ENCODE peak calls at places on chromosomes 2 and 18, in eight cellular contexts. N, Q, G, Z, A, Y, J and M are unnamed samples.
A peak's percentile ranks its signal among the peaks of the same experiment; 100 is the strongest.

GRCh38 chr2:38957972-38958371 is 68.3 kb downstream of the ARHGEF33 start:
- DNase-seq in Z (no peak), Q (no peak), Y (no peak), J (no peak), N (no peak), A (no peak), G (no peak), M (no peak)

GRCh38 chr18:48836806-48837615 is 113.8 kb downstream of the SMAD7 start:
- DNase-seq in Q (no peak), Z (no peak), G (no peak), Y (no peak), A (no peak), N (peak; percentile 69), J (no peak), M (no peak)

GRCh38 chr2:64866797-64867196 is 122.4 kb upstream of the SLC1A4 start:
- DNase-seq in G (no peak), Y (peak; percentile 58), N (no peak), Z (no peak), A (no peak), Q (no peak), J (no peak), M (peak; percentile 53)

GRCh38 chr2:133026536-133027177 is 356.7 kb upstream of the LYPD1 start:
- DNase-seq in J (no peak), Y (no peak), A (no peak), Z (no peak), G (no peak), Q (peak; percentile 8), N (no peak), M (no peak)

GRCh38 chr18:13993730-13994129 is 78.4 kb upstream of the MC2R start:
- DNase-seq in Z (no peak), Q (no peak), G (no peak), J (no peak), A (no peak), N (no peak), Y (no peak), M (no peak)

GRCh38 chr2:99481941-99482340 is 7.9 kb downstream of the REV1 start:
- DNase-seq in A (no peak), G (no peak), Q (peak; percentile 28), Y (peak; percentile 30), Z (no peak), N (no peak), J (no peak), M (no peak)

GRCh38 chr2:47536696-47537095 is 133.7 kb downstream of the MSH2 start:
- DNase-seq in Y (no peak), J (no peak), A (no peak), N (no peak), Q (no peak), G (no peak), Z (no peak), M (no peak)

GRCh38 chr2:89841476-89841840 is 1150.0 kb downstream of the RPIA start:
- DNase-seq in A (no peak), N (peak; percentile 57), Q (no peak), G (peak; percentile 66), J (no peak), Y (no peak), Z (no peak), M (no peak)

GRCh38 chr2:72147303-72147970 is at the start of gene CYP26B1:
- DNase-seq in Y (no peak), N (peak; percentile 81), G (no peak), Q (no peak), Z (no peak), A (no peak), J (no peak), M (no peak)

GRCh38 chr18:6569813-6570212 is 155.1 kb upstream of the L3MBTL4 start:
- DNase-seq in G (no peak), N (no peak), Y (no peak), J (no peak), Q (no peak), A (no peak), Z (no peak), M (no peak)

GRCh38 chr2:238554468-238555184 is 127.9 kb downstream of the ASB1 start:
- DNase-seq in Q (no peak), N (no peak), G (no peak), Z (no peak), A (no peak), J (no peak), Y (no peak), M (no peak)

GRCh38 chr2:205235434-205235833 is 446.9 kb upstream of the NRP2 start:
- DNase-seq in N (no peak), J (no peak), G (no peak), A (no peak), Y (peak; percentile 68), Q (no peak), Z (no peak), M (no peak)

GRCh38 chr2:96208144-96209010 is at the start of gene STARD7:
- DNase-seq in A (peak; percentile 95), Z (peak; percentile 92), N (peak; percentile 98), J (peak; percentile 92), G (peak; percentile 99), Q (peak; percentile 98), Y (peak; percentile 97), M (peak; percentile 99)

GRCh38 chr18:21741511-21742322 is 1.1 kb downstream of the MIB1 start:
- DNase-seq in G (peak; percentile 69), Y (peak; percentile 23), J (no peak), A (no peak), N (no peak), Q (peak; percentile 38), Z (peak; percentile 15), M (peak; percentile 27)

GRCh38 chr2:9311488-9311887 is 104.9 kb downstream of the ASAP2 start:
- DNase-seq in A (no peak), J (no peak), Y (peak; percentile 91), Q (no peak), Z (no peak), G (no peak), N (no peak), M (no peak)

GRCh38 chr18:26086959-26087358 is 3.5 kb downstream of the SS18 start:
- DNase-seq in N (no peak), Z (no peak), Q (no peak), J (no peak), Y (no peak), A (no peak), G (no peak), M (no peak)

GRCh38 chr2:84919885-84920580 is 14.6 kb downstream of the TMSB10 start:
- DNase-seq in J (no peak), N (no peak), G (peak; percentile 50), Y (peak; percentile 96), A (peak; percentile 88), Q (no peak), Z (no peak), M (no peak)

GRCh38 chr2:174490032-174490431 is 3.2 kb upstream of the GPR155 start:
- DNase-seq in N (no peak), Q (peak; percentile 17), Z (no peak), A (no peak), J (no peak), G (no peak), Y (no peak), M (no peak)

GRCh38 chr2:73984203-73984921 is at the start of gene TET3:
- DNase-seq in A (no peak), Q (no peak), Y (no peak), J (no peak), Z (no peak), N (peak; percentile 95), G (peak; percentile 88), M (peak; percentile 62)

GRCh38 chr2:130391872-130392670 is 36.2 kb downstream of the PTPN18 start:
- DNase-seq in Y (peak; percentile 23), Z (no peak), G (peak; percentile 56), A (no peak), J (no peak), Q (no peak), N (peak; percentile 77), M (peak; percentile 40)

GRCh38 chr2:118705032-118705431 is 142.4 kb downstream of the EN1 start:
- DNase-seq in A (no peak), J (no peak), Z (no peak), G (no peak), Y (peak; percentile 58), Q (no peak), N (no peak), M (no peak)

GRCh38 chr2:204625135-204625534 is 79.9 kb downstream of the PARD3B start:
- DNase-seq in N (no peak), G (no peak), A (no peak), Z (no peak), Q (no peak), J (no peak), Y (peak; percentile 16), M (peak; percentile 27)

GRCh38 chr2:95349568-95350319 is 52.6 kb downstream of the KCNIP3 start:
- DNase-seq in G (no peak), A (no peak), Q (no peak), N (peak; percentile 69), J (no peak), Y (no peak), Z (no peak), M (peak; percentile 13)

GRCh38 chr2:144467479-144468210 is 52.3 kb downstream of the ZEB2 start:
- DNase-seq in J (no peak), Z (no peak), A (no peak), Y (no peak), N (no peak), Q (no peak), G (no peak), M (no peak)
- H3K4me1 ChIP-seq in J (peaks cover 33% of the 10 kb centered on the region), Z (no peaks in the 10 kb centered on the region), A (peaks cover 27% of the 10 kb centered on the region), Y (no peaks in the 10 kb centered on the region), N (peaks cover 82% of the 10 kb centered on the region), Q (no peaks in the 10 kb centered on the region), G (peaks cover 25% of the 10 kb centered on the region), M (peaks cover 5% of the 10 kb centered on the region)

DNA sequence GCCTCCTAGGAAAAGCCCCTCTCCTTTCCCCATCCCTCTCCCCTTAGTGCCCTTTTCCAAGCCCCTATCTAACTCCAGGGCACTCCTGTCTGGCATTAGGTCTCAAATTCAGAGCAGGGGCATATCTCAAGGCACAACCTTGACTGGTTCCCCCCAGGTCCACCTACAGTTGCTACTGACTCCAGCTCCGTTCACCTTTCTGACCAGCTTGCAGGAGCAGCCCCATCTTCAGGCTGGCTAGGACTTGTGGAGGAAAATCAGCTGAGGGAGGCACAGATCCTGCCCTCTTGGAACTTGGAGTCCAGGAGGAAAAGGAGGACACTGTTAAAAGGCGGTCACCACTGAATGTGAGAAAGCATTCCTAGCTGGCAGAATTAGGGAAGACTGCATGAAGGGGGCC is 152.4 kb downstream of the ZFP36L2 start:
- DNase-seq in G (no peak), A (no peak), N (peak; percentile 42), Q (no peak), J (no peak), Z (no peak), Y (no peak), M (no peak)
- H3K4me1 ChIP-seq in G (no peaks in the 10 kb centered on the region), A (peaks cover 50% of the 10 kb centered on the region), N (peaks cover 55% of the 10 kb centered on the region), Q (peaks cover 11% of the 10 kb centered on the region), J (peaks cover 79% of the 10 kb centered on the region), Z (no peaks in the 10 kb centered on the region), Y (peaks cover 43% of the 10 kb centered on the region), M (no peaks in the 10 kb centered on the region)

GRCh38 chr18:23250893-23251656 is 115.8 kb downstream of the CABLES1 start:
- DNase-seq in N (no peak), J (peak; percentile 1), Y (no peak), Q (no peak), A (no peak), G (no peak), Z (no peak), M (no peak)
- H3K4me1 ChIP-seq in N (peaks cover 15% of the 10 kb centered on the region), J (peaks cover 33% of the 10 kb centered on the region), Y (no peaks in the 10 kb centered on the region), Q (no peaks in the 10 kb centered on the region), A (no peaks in the 10 kb centered on the region), G (no peaks in the 10 kb centered on the region), Z (no peaks in the 10 kb centered on the region), M (no peaks in the 10 kb centered on the region)

DNA sequence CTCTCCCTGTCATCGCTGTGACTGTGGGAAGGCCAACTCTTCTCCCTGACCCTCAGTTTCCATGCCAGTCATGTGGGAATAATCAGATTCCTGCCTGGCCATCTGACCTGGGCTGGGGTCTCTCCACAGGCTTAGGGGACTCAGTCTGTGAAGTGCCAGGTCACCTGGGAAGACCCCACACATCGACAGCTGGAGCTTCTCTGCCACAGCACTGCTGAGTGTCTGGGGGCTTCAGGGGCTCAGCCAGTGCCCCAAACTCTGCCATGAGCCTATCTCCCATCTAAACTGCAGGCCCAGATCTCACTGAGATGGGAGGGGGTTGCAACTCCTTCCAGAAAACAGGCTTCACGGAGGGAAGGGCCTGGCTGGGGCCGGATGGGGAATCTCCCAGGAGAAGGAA is 42.0 kb upstream of the OTOS start:
- DNase-seq in A (no peak), Q (no peak), Z (no peak), Y (no peak), J (no peak), G (no peak), N (peak; percentile 33), M (no peak)
- H3K4me1 ChIP-seq in A (no peaks in the 10 kb centered on the region), Q (no peaks in the 10 kb centered on the region), Z (no peaks in the 10 kb centered on the region), Y (no peaks in the 10 kb centered on the region), J (peaks cover 10% of the 10 kb centered on the region), G (no peaks in the 10 kb centered on the region), N (no peaks in the 10 kb centered on the region), M (no peaks in the 10 kb centered on the region)